ENCODE peak calls at places on chromosomes 4 and X, in nine cellular contexts. Y is Ammon's horn; O is astrocyte; B is activated T-cell treated with anti-CD3 and anti-CD28 coated beads, Interleukin-2, amount 50 U/mL, for 72 hours; A is NCI-H1930; E is kidney glomerular epithelial cell; N is ACHN; J is AG08396; P is iris pigment epithelial cell. X is an unnamed sample.

GRCh38 chr4:85028910-85029309 is 62.4 kb upstream of the WDFY3 start:
- DNase-seq in J (no peak), B (no peak), N (no peak), A (peak; percentile 13), E (no peak), P (peak; percentile 53), O (peak; percentile 2), Y (no peak), X (no peak)

GRCh38 chr4:77734928-77735327 is 84.2 kb downstream of the CNOT6L start:
- DNase-seq in P (peak; percentile 93), A (no peak), E (peak; percentile 51), J (peak; percentile 41), Y (no peak), N (peak; percentile 93), B (peak; percentile 28), O (peak; percentile 50), X (no peak)

GRCh38 chr4:6608758-6609414 is 31.6 kb upstream of the MRFAP1 start:
- DNase-seq in O (no peak), A (no peak), E (no peak), B (no peak), J (no peak), Y (peak; percentile 34), N (no peak), P (no peak), X (peak; percentile 44)

GRCh38 chr4:113468165-113469022 is 293.1 kb downstream of the CAMK2D start:
- DNase-seq in N (peak; percentile 95), A (no peak), Y (peak; percentile 79), P (peak; percentile 100), J (peak; percentile 76), O (peak; percentile 100), B (peak; percentile 52), E (peak; percentile 98), X (peak; percentile 60)

GRCh38 chr4:99324361-99324760 is 3.2 kb upstream of the ADH1B start:
- DNase-seq in N (no peak), Y (no peak), A (no peak), B (no peak), E (no peak), P (no peak), O (no peak), J (no peak), X (no peak)

GRCh38 chr4:169014581-169014980 is 4.5 kb upstream of the CBR4 start:
- DNase-seq in B (no peak), J (no peak), N (no peak), Y (no peak), O (no peak), P (no peak), A (no peak), E (no peak), X (no peak)

GRCh38 chr4:153014460-153014859 is 78.3 kb downstream of the FHDC1 start:
- DNase-seq in Y (no peak), J (peak; percentile 23), P (peak; percentile 29), N (no peak), B (no peak), A (no peak), E (no peak), O (no peak), X (no peak)

GRCh38 chrX:48083212-48083611 is 11.8 kb upstream of the ZNF630 start:
- DNase-seq in Y (peak; percentile 23), E (peak; percentile 1), B (peak; percentile 48), P (peak; percentile 42), J (peak; percentile 75), A (no peak), N (peak; percentile 27), O (peak; percentile 10), X (no peak)

GRCh38 chrX:119690921-119691716 is 1.8 kb downstream of the SEPTIN6 start:
- DNase-seq in P (no peak), E (no peak), Y (no peak), B (peak; percentile 78), N (no peak), J (no peak), O (peak; percentile 45), A (no peak), X (no peak)

GRCh38 chr4:108849611-108850406 is 87.0 kb upstream of the ETNPPL start:
- DNase-seq in N (no peak), J (peak; percentile 9), E (peak; percentile 53), A (no peak), B (no peak), Y (no peak), P (peak; percentile 83), O (peak; percentile 87), X (no peak)

X was measured in left ventricle myocardium superior.